ENCODE peak calls at places on chromosomes 3 and 15, in eight cellular contexts. One of them, this sample, is unnamed.
A peak's percentile ranks its signal among the peaks of the same experiment; 100 is the strongest.

GRCh38 chr3:30567139-30567753 is 39.2 kb upstream of the TGFBR2 start:
- DNase-seq in fibroblast of lung: no peak
- DNase-seq in MM.1S: no peak
- DNase-seq in left ventricle myocardium inferior: no peak
- DNase-seq in psoas muscle: no peak
- DNase-seq in transverse colon: no peak
- DNase-seq in WERI-Rb-1: no peak
- DNase-seq in tibial artery: no peak
- DNase-seq in this sample: no peak

GRCh38 chr3:45608885-45609284 is 14.3 kb downstream of the LIMD1 start:
- DNase-seq in psoas muscle: no peak
- DNase-seq in MM.1S: no peak
- DNase-seq in fibroblast of lung: peak; percentile 70
- DNase-seq in WERI-Rb-1: no peak
- DNase-seq in transverse colon: no peak
- DNase-seq in tibial artery: no peak
- DNase-seq in left ventricle myocardium inferior: no peak
- DNase-seq in this sample: no peak

GRCh38 chr15:48647963-48648362 is 2.5 kb upstream of the FBN1 start:
- DNase-seq in transverse colon: no peak
- DNase-seq in tibial artery: no peak
- DNase-seq in WERI-Rb-1: peak; percentile 15
- DNase-seq in fibroblast of lung: peak; percentile 49
- DNase-seq in psoas muscle: no peak
- DNase-seq in MM.1S: no peak
- DNase-seq in left ventricle myocardium inferior: no peak
- DNase-seq in this sample: no peak

GRCh38 chr3:156642750-156643728 is 31.4 kb upstream of the TIPARP start:
- DNase-seq in transverse colon: no peak
- DNase-seq in tibial artery: no peak
- DNase-seq in MM.1S: no peak
- DNase-seq in WERI-Rb-1: no peak
- DNase-seq in left ventricle myocardium inferior: no peak
- DNase-seq in fibroblast of lung: no peak
- DNase-seq in psoas muscle: no peak
- DNase-seq in this sample: no peak

GRCh38 chr15:28955160-28955502 is 69.4 kb downstream of the APBA2 start:
- DNase-seq in transverse colon: no peak
- DNase-seq in psoas muscle: no peak
- DNase-seq in MM.1S: peak; percentile 86
- DNase-seq in fibroblast of lung: peak; percentile 50
- DNase-seq in left ventricle myocardium inferior: no peak
- DNase-seq in WERI-Rb-1: no peak
- DNase-seq in tibial artery: no peak
- DNase-seq in this sample: no peak

GRCh38 chr15:65836665-65837064 is 32.6 kb upstream of the RAB11A start:
- DNase-seq in tibial artery: no peak
- DNase-seq in fibroblast of lung: no peak
- DNase-seq in left ventricle myocardium inferior: no peak
- DNase-seq in transverse colon: no peak
- DNase-seq in MM.1S: peak; percentile 12
- DNase-seq in psoas muscle: no peak
- DNase-seq in WERI-Rb-1: no peak
- DNase-seq in this sample: no peak

GRCh38 chr15:75149911-75150709 is 51.6 kb upstream of the C15orf39 start:
- DNase-seq in left ventricle myocardium inferior: no peak
- DNase-seq in tibial artery: no peak
- DNase-seq in MM.1S: no peak
- DNase-seq in transverse colon: peak; percentile 35
- DNase-seq in fibroblast of lung: peak; percentile 52
- DNase-seq in psoas muscle: no peak
- DNase-seq in WERI-Rb-1: no peak
- DNase-seq in this sample: no peak

GRCh38 chr3:174477491-174477890 is 381.6 kb upstream of the NAALADL2 start:
- DNase-seq in tibial artery: no peak
- DNase-seq in MM.1S: no peak
- DNase-seq in transverse colon: no peak
- DNase-seq in psoas muscle: no peak
- DNase-seq in left ventricle myocardium inferior: no peak
- DNase-seq in fibroblast of lung: no peak
- DNase-seq in WERI-Rb-1: no peak
- DNase-seq in this sample: no peak

GRCh38 chr3:117589454-117589853 is 879.9 kb downstream of the TUSC7 start:
- DNase-seq in fibroblast of lung: no peak
- DNase-seq in WERI-Rb-1: no peak
- DNase-seq in tibial artery: no peak
- DNase-seq in MM.1S: peak; percentile 22
- DNase-seq in psoas muscle: no peak
- DNase-seq in left ventricle myocardium inferior: no peak
- DNase-seq in transverse colon: no peak
- DNase-seq in this sample: no peak

GRCh38 chr3:78427303-78427702 is 1340.5 kb downstream of the ROBO1 start:
- DNase-seq in MM.1S: no peak
- DNase-seq in left ventricle myocardium inferior: no peak
- DNase-seq in psoas muscle: no peak
- DNase-seq in WERI-Rb-1: no peak
- DNase-seq in fibroblast of lung: no peak
- DNase-seq in transverse colon: no peak
- DNase-seq in tibial artery: no peak
- DNase-seq in this sample: no peak

GRCh38 chr15:91849749-91850161 is 3.8 kb upstream of the SLCO3A1 start:
- DNase-seq in MM.1S: peak; percentile 43
- DNase-seq in tibial artery: no peak
- DNase-seq in fibroblast of lung: peak; percentile 78
- DNase-seq in left ventricle myocardium inferior: no peak
- DNase-seq in psoas muscle: no peak
- DNase-seq in transverse colon: no peak
- DNase-seq in WERI-Rb-1: no peak
- DNase-seq in this sample: no peak

GRCh38 chr3:12155833-12156232 is 2.9 kb downstream of the TIMP4 start:
- DNase-seq in fibroblast of lung: peak; percentile 64
- DNase-seq in transverse colon: no peak
- DNase-seq in left ventricle myocardium inferior: no peak
- DNase-seq in tibial artery: peak; percentile 45
- DNase-seq in MM.1S: no peak
- DNase-seq in psoas muscle: no peak
- DNase-seq in WERI-Rb-1: no peak
- DNase-seq in this sample: no peak

GRCh38 chr3:179079537-179079936 is 7.9 kb upstream of the ZMAT3 start:
- DNase-seq in MM.1S: no peak
- DNase-seq in transverse colon: no peak
- DNase-seq in fibroblast of lung: no peak
- DNase-seq in left ventricle myocardium inferior: no peak
- DNase-seq in WERI-Rb-1: no peak
- DNase-seq in tibial artery: no peak
- DNase-seq in psoas muscle: no peak
- DNase-seq in this sample: no peak

GRCh38 chr15:93882133-93882532 is 349.2 kb upstream of the MCTP2 start:
- DNase-seq in fibroblast of lung: no peak
- DNase-seq in psoas muscle: no peak
- DNase-seq in left ventricle myocardium inferior: no peak
- DNase-seq in WERI-Rb-1: no peak
- DNase-seq in tibial artery: no peak
- DNase-seq in transverse colon: no peak
- DNase-seq in MM.1S: no peak
- DNase-seq in this sample: no peak

GRCh38 chr3:154324919-154325318 is 632 bp upstream of the DHX36 start:
- DNase-seq in fibroblast of lung: no peak
- DNase-seq in transverse colon: no peak
- DNase-seq in tibial artery: no peak
- DNase-seq in MM.1S: peak; percentile 32
- DNase-seq in psoas muscle: no peak
- DNase-seq in WERI-Rb-1: no peak
- DNase-seq in left ventricle myocardium inferior: no peak
- DNase-seq in this sample: no peak

GRCh38 chr3:122974764-122975162 is 52.8 kb downstream of the SEMA5B start:
- DNase-seq in WERI-Rb-1: no peak
- DNase-seq in MM.1S: no peak
- DNase-seq in transverse colon: no peak
- DNase-seq in tibial artery: no peak
- DNase-seq in left ventricle myocardium inferior: peak; percentile 78
- DNase-seq in fibroblast of lung: peak; percentile 46
- DNase-seq in psoas muscle: no peak
- DNase-seq in this sample: no peak

GRCh38 chr15:44033894-44034293 is 161.2 kb downstream of the FRMD5 start:
- DNase-seq in psoas muscle: no peak
- DNase-seq in transverse colon: no peak
- DNase-seq in WERI-Rb-1: no peak
- DNase-seq in MM.1S: no peak
- DNase-seq in left ventricle myocardium inferior: no peak
- DNase-seq in fibroblast of lung: peak; percentile 43
- DNase-seq in tibial artery: peak; percentile 21
- DNase-seq in this sample: no peak

GRCh38 chr3:138206196-138206595 is 19.1 kb downstream of the ARMC8 start:
- DNase-seq in fibroblast of lung: no peak
- DNase-seq in WERI-Rb-1: no peak
- DNase-seq in MM.1S: no peak
- DNase-seq in tibial artery: no peak
- DNase-seq in transverse colon: no peak
- DNase-seq in left ventricle myocardium inferior: no peak
- DNase-seq in psoas muscle: no peak
- DNase-seq in this sample: no peak

GRCh38 chr3:131221731-131222130 is 159.8 kb upstream of the NUDT16 start:
- DNase-seq in WERI-Rb-1: no peak
- DNase-seq in MM.1S: no peak
- DNase-seq in transverse colon: no peak
- DNase-seq in psoas muscle: no peak
- DNase-seq in tibial artery: no peak
- DNase-seq in fibroblast of lung: peak; percentile 90
- DNase-seq in left ventricle myocardium inferior: no peak
- DNase-seq in this sample: no peak

GRCh38 chr3:131218196-131218595 is 163.4 kb upstream of the NUDT16 start:
- DNase-seq in MM.1S: no peak
- DNase-seq in left ventricle myocardium inferior: no peak
- DNase-seq in transverse colon: no peak
- DNase-seq in tibial artery: no peak
- DNase-seq in fibroblast of lung: no peak
- DNase-seq in WERI-Rb-1: no peak
- DNase-seq in psoas muscle: no peak
- DNase-seq in this sample: no peak

GRCh38 chr3:131216801-131217200 is 164.8 kb upstream of the NUDT16 start:
- DNase-seq in psoas muscle: no peak
- DNase-seq in WERI-Rb-1: no peak
- DNase-seq in left ventricle myocardium inferior: no peak
- DNase-seq in tibial artery: peak; percentile 32
- DNase-seq in transverse colon: no peak
- DNase-seq in fibroblast of lung: peak; percentile 74
- DNase-seq in MM.1S: no peak
- DNase-seq in this sample: no peak

GRCh38 chr3:131216340-131216739 is 165.2 kb upstream of the NUDT16 start:
- DNase-seq in left ventricle myocardium inferior: no peak
- DNase-seq in WERI-Rb-1: no peak
- DNase-seq in fibroblast of lung: peak; percentile 8
- DNase-seq in psoas muscle: no peak
- DNase-seq in MM.1S: no peak
- DNase-seq in tibial artery: no peak
- DNase-seq in transverse colon: no peak
- DNase-seq in this sample: no peak

GRCh38 chr3:131217296-131217741 is 164.3 kb upstream of the NUDT16 start:
- DNase-seq in left ventricle myocardium inferior: no peak
- DNase-seq in psoas muscle: no peak
- DNase-seq in transverse colon: no peak
- DNase-seq in WERI-Rb-1: no peak
- DNase-seq in fibroblast of lung: peak; percentile 28
- DNase-seq in tibial artery: no peak
- DNase-seq in MM.1S: no peak
- DNase-seq in this sample: no peak
- H3K4me3 ChIP-seq in left ventricle myocardium inferior: no peak overlapping the region
- H3K4me3 ChIP-seq in psoas muscle: no peak overlapping the region
- H3K4me3 ChIP-seq in transverse colon: no peak overlapping the region
- H3K4me3 ChIP-seq in WERI-Rb-1: no peak overlapping the region
- H3K4me3 ChIP-seq in fibroblast of lung: no peak overlapping the region
- H3K4me3 ChIP-seq in tibial artery: no peak overlapping the region
- H3K4me3 ChIP-seq in MM.1S: no peak overlapping the region
- H3K4me3 ChIP-seq in this sample: no peak overlapping the region

GRCh38 chr3:151421956-151422355 is 37.4 kb upstream of the P2RY12 start:
- DNase-seq in transverse colon: no peak
- DNase-seq in fibroblast of lung: no peak
- DNase-seq in left ventricle myocardium inferior: no peak
- DNase-seq in psoas muscle: no peak
- DNase-seq in MM.1S: no peak
- DNase-seq in WERI-Rb-1: no peak
- DNase-seq in tibial artery: no peak
- DNase-seq in this sample: no peak
- TF ChIP-seq CTCF in transverse colon: no peak
- TF ChIP-seq CTCF in fibroblast of lung: no peak
- TF ChIP-seq CTCF in left ventricle myocardium inferior: no peak
- TF ChIP-seq CTCF in psoas muscle: no peak
- TF ChIP-seq CTCF in MM.1S: no peak
- TF ChIP-seq CTCF in WERI-Rb-1: no peak
- TF ChIP-seq CTCF in tibial artery: no peak
- TF ChIP-seq CTCF in this sample: peak; percentile 14

DNA sequence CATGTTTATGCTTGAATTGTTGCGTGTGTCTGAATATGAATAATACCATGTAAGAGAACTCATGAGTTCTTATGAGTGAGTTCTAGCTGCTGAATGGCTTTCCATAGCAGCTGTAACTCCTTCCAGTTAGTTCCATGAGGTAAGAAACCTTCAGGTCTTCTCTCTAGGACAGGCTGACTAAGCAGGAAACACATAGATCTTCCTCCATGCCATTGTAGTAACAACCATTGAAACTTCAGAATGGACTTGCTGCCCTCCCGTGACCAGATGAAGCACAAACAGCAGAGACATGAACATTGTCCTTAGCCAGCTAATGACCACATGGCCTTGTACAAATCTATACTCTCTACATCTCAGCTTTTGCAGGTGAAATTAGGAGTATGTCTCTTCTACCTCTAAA is 200.0 kb downstream of the ZNF385D start:
- DNase-seq in psoas muscle: no peak
- DNase-seq in transverse colon: no peak
- DNase-seq in MM.1S: no peak
- DNase-seq in tibial artery: no peak
- DNase-seq in fibroblast of lung: peak; percentile 28
- DNase-seq in WERI-Rb-1: no peak
- DNase-seq in left ventricle myocardium inferior: no peak
- DNase-seq in this sample: no peak
- H3K36me3 ChIP-seq in psoas muscle: no peaks in the 10 kb centered on the region
- H3K36me3 ChIP-seq in transverse colon: no peaks in the 10 kb centered on the region
- H3K36me3 ChIP-seq in MM.1S: no peaks in the 10 kb centered on the region
- H3K36me3 ChIP-seq in tibial artery: no peaks in the 10 kb centered on the region
- H3K36me3 ChIP-seq in fibroblast of lung: no peaks in the 10 kb centered on the region
- H3K36me3 ChIP-seq in WERI-Rb-1: no peaks in the 10 kb centered on the region
- H3K36me3 ChIP-seq in left ventricle myocardium inferior: no peaks in the 10 kb centered on the region
- H3K36me3 ChIP-seq in this sample: no peaks in the 10 kb centered on the region

DNA sequence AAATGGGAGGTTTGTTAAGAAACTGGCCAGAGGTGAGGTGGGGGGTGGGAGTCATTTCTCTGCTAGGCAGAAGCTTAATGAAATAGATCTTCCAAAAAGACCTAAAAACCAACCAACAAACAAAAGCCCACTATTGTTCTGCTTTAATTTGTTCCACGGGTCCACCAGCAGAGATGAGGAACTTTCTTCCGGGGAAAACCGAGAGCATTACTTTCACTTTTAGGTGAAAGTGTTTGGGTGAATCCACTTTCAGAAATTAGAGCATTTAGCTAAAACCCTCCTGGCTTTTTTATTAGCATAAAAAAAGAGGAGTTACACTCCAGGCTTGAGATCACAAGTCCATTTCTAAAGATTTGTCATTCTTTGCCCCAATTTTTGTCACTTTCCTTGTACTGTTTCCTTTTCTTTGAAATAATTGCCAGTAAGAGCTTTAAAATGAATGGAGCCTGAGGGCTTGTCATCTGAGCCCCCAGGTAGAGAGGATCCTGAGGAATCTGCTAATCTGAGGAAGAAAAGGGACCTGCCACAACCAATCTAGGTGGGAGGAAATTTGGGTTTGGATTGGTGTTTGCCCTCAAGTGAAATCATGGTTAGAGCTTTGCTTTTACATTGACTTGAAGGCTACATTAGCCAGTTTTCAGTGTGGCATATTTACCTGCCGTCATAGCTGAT is 667.6 kb downstream of the NAALADL2 start:
- DNase-seq in WERI-Rb-1: no peak
- DNase-seq in tibial artery: no peak
- DNase-seq in psoas muscle: no peak
- DNase-seq in fibroblast of lung: peak; percentile 33
- DNase-seq in MM.1S: no peak
- DNase-seq in left ventricle myocardium inferior: no peak
- DNase-seq in transverse colon: no peak
- DNase-seq in this sample: no peak
- H3K4me3 ChIP-seq in WERI-Rb-1: no peak overlapping the region
- H3K4me3 ChIP-seq in tibial artery: peak overlapping the region; percentile 45
- H3K4me3 ChIP-seq in psoas muscle: peak overlapping the region; percentile 37
- H3K4me3 ChIP-seq in fibroblast of lung: peak overlapping the region; percentile 67
- H3K4me3 ChIP-seq in MM.1S: no peak overlapping the region
- H3K4me3 ChIP-seq in left ventricle myocardium inferior: peak overlapping the region; percentile 54
- H3K4me3 ChIP-seq in transverse colon: no peak overlapping the region
- H3K4me3 ChIP-seq in this sample: no peak overlapping the region